ENCODE peak calls at places on chromosomes 5 and 9, in eight cellular contexts. One of them, this sample, is unnamed.

GRCh38 chr5:89005990-89006389 is 123.0 kb upstream of the MEF2C start:
- DNase-seq in mammary epithelial cell: no peak
- DNase-seq in prostate gland: no peak
- DNase-seq in lung: no peak
- DNase-seq in HFF-Myc: no peak
- DNase-seq in CD14-positive monocyte: no peak
- DNase-seq in tibial nerve: no peak
- DNase-seq in body of pancreas: no peak
- DNase-seq in this sample: no peak

GRCh38 chr5:94618493-94619328 is at the start of the genes KIAA0825 and SLF1:
- DNase-seq in tibial nerve: peak; percentile 78
- DNase-seq in lung: peak; percentile 90
- DNase-seq in mammary epithelial cell: peak; percentile 90
- DNase-seq in HFF-Myc: peak; percentile 59
- DNase-seq in body of pancreas: peak; percentile 85
- DNase-seq in CD14-positive monocyte: peak; percentile 64
- DNase-seq in prostate gland: peak; percentile 89
- DNase-seq in this sample: peak; percentile 76

GRCh38 chr5:15833365-15833764 is 333.4 kb downstream of the FBXL7 start:
- DNase-seq in mammary epithelial cell: no peak
- DNase-seq in lung: no peak
- DNase-seq in body of pancreas: no peak
- DNase-seq in tibial nerve: no peak
- DNase-seq in prostate gland: no peak
- DNase-seq in HFF-Myc: no peak
- DNase-seq in CD14-positive monocyte: no peak
- DNase-seq in this sample: no peak

GRCh38 chr9:134342746-134343115 is 16.5 kb downstream of the RXRA start:
- DNase-seq in CD14-positive monocyte: no peak
- DNase-seq in lung: no peak
- DNase-seq in HFF-Myc: no peak
- DNase-seq in body of pancreas: no peak
- DNase-seq in mammary epithelial cell: no peak
- DNase-seq in prostate gland: no peak
- DNase-seq in tibial nerve: no peak
- DNase-seq in this sample: no peak

GRCh38 chr5:72785796-72786195 is 30.7 kb upstream of the TNPO1 start:
- DNase-seq in mammary epithelial cell: no peak
- DNase-seq in CD14-positive monocyte: no peak
- DNase-seq in body of pancreas: no peak
- DNase-seq in lung: no peak
- DNase-seq in tibial nerve: no peak
- DNase-seq in HFF-Myc: no peak
- DNase-seq in prostate gland: no peak
- DNase-seq in this sample: no peak

GRCh38 chr9:69971643-69972449 is 71.8 kb upstream of the MAMDC2 start:
- DNase-seq in lung: peak; percentile 62
- DNase-seq in HFF-Myc: peak; percentile 50
- DNase-seq in tibial nerve: peak; percentile 88
- DNase-seq in mammary epithelial cell: peak; percentile 46
- DNase-seq in prostate gland: peak; percentile 58
- DNase-seq in body of pancreas: peak; percentile 73
- DNase-seq in CD14-positive monocyte: peak; percentile 46
- DNase-seq in this sample: peak; percentile 30

GRCh38 chr9:127903557-127904475 is 4.4 kb upstream of the ST6GALNAC6 start:
- DNase-seq in lung: peak; percentile 78
- DNase-seq in CD14-positive monocyte: no peak
- DNase-seq in body of pancreas: peak; percentile 54
- DNase-seq in HFF-Myc: no peak
- DNase-seq in tibial nerve: peak; percentile 82
- DNase-seq in mammary epithelial cell: no peak
- DNase-seq in prostate gland: no peak
- DNase-seq in this sample: peak; percentile 54

GRCh38 chr5:43547532-43547931 is 9.3 kb downstream of the PAIP1 start:
- DNase-seq in HFF-Myc: no peak
- DNase-seq in prostate gland: no peak
- DNase-seq in mammary epithelial cell: no peak
- DNase-seq in lung: no peak
- DNase-seq in tibial nerve: no peak
- DNase-seq in CD14-positive monocyte: no peak
- DNase-seq in body of pancreas: no peak
- DNase-seq in this sample: no peak

DNA sequence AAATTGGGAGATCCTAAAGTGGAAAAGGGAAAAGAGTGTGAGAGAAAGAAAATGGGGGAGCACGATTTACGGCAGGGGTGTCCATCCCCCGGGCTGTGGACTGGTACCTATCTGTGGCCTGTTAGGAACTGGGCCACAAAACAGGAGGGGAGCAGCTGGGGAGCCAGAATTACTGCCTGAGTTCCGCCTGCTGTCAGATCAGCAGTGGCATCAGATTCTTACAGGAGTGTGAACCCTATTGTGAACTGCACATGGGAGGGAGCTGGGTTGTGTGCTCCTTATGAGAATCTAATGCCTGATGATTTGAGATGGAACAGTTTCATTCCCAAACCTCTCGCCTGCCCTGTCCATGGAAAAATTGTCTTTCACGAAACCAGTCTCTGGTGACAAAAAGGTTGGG is 108.3 kb upstream of the ADAMTSL1 start:
- DNase-seq in body of pancreas: no peak
- DNase-seq in lung: no peak
- DNase-seq in mammary epithelial cell: no peak
- DNase-seq in prostate gland: no peak
- DNase-seq in tibial nerve: no peak
- DNase-seq in CD14-positive monocyte: no peak
- DNase-seq in HFF-Myc: no peak
- DNase-seq in this sample: no peak
- TF ChIP-seq CTCF in body of pancreas: no peak
- TF ChIP-seq CTCF in lung: no peak
- TF ChIP-seq CTCF in mammary epithelial cell: no peak
- TF ChIP-seq CTCF in prostate gland: no peak
- TF ChIP-seq CTCF in tibial nerve: no peak
- TF ChIP-seq CTCF in CD14-positive monocyte: no peak
- TF ChIP-seq CTCF in HFF-Myc: no peak
- TF ChIP-seq CTCF in this sample: no peak

DNA sequence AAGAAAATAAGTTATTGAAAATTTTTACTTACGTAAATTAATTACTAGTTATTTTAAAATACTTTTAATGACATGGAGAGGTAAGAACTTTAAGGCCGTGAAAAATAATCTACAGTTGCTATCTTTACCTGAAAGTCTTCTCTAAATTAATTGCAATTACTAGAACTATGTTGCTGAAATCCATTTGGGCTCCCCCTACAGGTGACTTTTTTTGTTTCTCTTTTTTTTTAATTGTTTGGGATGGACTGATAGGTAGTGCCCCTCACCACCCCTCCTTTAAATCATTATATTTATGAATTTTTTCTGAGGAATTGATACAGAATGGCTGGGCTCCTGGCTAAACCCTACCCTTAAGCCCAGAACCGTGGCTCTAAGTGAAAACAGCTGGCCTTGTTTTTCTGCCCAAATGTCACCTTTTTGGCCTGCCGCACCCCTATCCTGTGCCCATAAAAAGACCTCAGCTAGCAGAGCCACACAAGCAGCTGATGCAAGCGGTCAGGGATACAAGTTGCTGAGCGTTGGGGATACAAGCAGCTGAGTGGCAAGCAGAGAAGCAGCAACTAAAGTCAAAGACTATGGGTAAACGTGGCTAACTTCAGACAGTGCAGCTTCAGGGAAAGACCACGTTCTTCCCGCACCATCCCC is 315.2 kb upstream of the ACO1 start:
- DNase-seq in body of pancreas: no peak
- DNase-seq in lung: no peak
- DNase-seq in CD14-positive monocyte: no peak
- DNase-seq in HFF-Myc: no peak
- DNase-seq in mammary epithelial cell: no peak
- DNase-seq in prostate gland: no peak
- DNase-seq in tibial nerve: no peak
- DNase-seq in this sample: no peak
- TF ChIP-seq CTCF in body of pancreas: no peak
- TF ChIP-seq CTCF in lung: no peak
- TF ChIP-seq CTCF in CD14-positive monocyte: no peak
- TF ChIP-seq CTCF in HFF-Myc: no peak
- TF ChIP-seq CTCF in mammary epithelial cell: peak; percentile 30
- TF ChIP-seq CTCF in prostate gland: no peak
- TF ChIP-seq CTCF in tibial nerve: no peak
- TF ChIP-seq CTCF in this sample: no peak

GRCh38 chr9:91422832-91423711 is 560 bp downstream of the NFIL3 start:
- DNase-seq in lung: peak; percentile 63
- DNase-seq in CD14-positive monocyte: no peak
- DNase-seq in prostate gland: peak; percentile 79
- DNase-seq in mammary epithelial cell: peak; percentile 66
- DNase-seq in tibial nerve: peak; percentile 91
- DNase-seq in HFF-Myc: no peak
- DNase-seq in body of pancreas: peak; percentile 77
- DNase-seq in this sample: peak; percentile 59
- TF ChIP-seq CTCF in lung: no peak
- TF ChIP-seq CTCF in CD14-positive monocyte: no peak
- TF ChIP-seq CTCF in prostate gland: no peak
- TF ChIP-seq CTCF in mammary epithelial cell: peak; percentile 45
- TF ChIP-seq CTCF in tibial nerve: peak; percentile 15
- TF ChIP-seq CTCF in HFF-Myc: peak; percentile 6
- TF ChIP-seq CTCF in body of pancreas: peak; percentile 43
- TF ChIP-seq CTCF in this sample: no peak

DNA sequence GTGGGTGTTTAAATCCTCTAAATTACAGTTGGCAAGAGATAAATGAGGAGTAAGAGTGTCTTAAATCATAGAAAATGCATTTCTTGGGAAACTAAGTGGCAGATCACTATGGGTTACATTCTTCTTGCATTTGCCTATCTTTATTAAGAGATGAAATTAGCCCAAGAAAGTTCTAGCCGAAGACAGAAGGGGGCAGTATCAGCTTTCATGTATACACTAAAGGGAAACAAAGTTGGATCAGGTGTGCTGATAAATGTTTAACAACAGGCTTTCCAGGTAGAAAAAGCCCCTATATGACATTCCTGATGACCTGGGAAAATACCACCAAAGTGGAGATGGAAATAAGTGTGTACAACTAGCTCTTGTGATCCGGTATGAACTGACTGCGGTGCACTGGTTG is 81.9 kb upstream of the TLR4 start:
- DNase-seq in CD14-positive monocyte: no peak
- DNase-seq in HFF-Myc: no peak
- DNase-seq in tibial nerve: no peak
- DNase-seq in lung: no peak
- DNase-seq in mammary epithelial cell: no peak
- DNase-seq in prostate gland: no peak
- DNase-seq in body of pancreas: no peak
- DNase-seq in this sample: no peak
- TF ChIP-seq CTCF in CD14-positive monocyte: no peak
- TF ChIP-seq CTCF in HFF-Myc: no peak
- TF ChIP-seq CTCF in tibial nerve: no peak
- TF ChIP-seq CTCF in lung: no peak
- TF ChIP-seq CTCF in mammary epithelial cell: peak; percentile 26
- TF ChIP-seq CTCF in prostate gland: no peak
- TF ChIP-seq CTCF in body of pancreas: no peak
- TF ChIP-seq CTCF in this sample: no peak

DNA sequence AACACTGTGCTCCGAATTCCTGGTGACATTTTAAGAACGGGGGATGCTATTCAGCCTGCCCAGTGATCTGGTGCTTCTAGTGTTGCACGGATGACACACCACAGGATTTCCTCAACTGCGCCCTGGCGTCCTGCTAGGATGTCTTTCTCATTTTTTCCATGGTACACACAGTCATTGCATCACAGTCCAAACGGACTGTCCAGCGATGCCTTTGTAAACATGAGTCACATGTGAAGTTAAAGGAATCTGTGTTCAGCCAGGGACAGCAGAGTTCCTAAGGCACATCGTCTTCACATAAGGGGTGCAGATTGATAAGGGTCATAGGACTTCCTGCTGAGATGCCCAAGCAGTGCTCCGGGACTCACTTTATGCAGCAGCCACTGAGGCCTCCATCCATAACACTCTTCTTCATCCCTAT is 9.3 kb upstream of the PTPN3 start:
- DNase-seq in tibial nerve: peak; percentile 13
- DNase-seq in mammary epithelial cell: no peak
- DNase-seq in lung: no peak
- DNase-seq in prostate gland: no peak
- DNase-seq in body of pancreas: peak; percentile 29
- DNase-seq in CD14-positive monocyte: no peak
- DNase-seq in HFF-Myc: no peak
- DNase-seq in this sample: no peak
- TF ChIP-seq CTCF in tibial nerve: no peak
- TF ChIP-seq CTCF in mammary epithelial cell: no peak
- TF ChIP-seq CTCF in lung: no peak
- TF ChIP-seq CTCF in prostate gland: no peak
- TF ChIP-seq CTCF in body of pancreas: no peak
- TF ChIP-seq CTCF in CD14-positive monocyte: no peak
- TF ChIP-seq CTCF in HFF-Myc: no peak
- TF ChIP-seq CTCF in this sample: no peak

GRCh38 chr9:893115-893514 is 51.6 kb downstream of the DMRT1 start:
- DNase-seq in lung: no peak
- DNase-seq in tibial nerve: no peak
- DNase-seq in body of pancreas: no peak
- DNase-seq in mammary epithelial cell: no peak
- DNase-seq in CD14-positive monocyte: no peak
- DNase-seq in prostate gland: no peak
- DNase-seq in HFF-Myc: no peak
- DNase-seq in this sample: no peak
- TF ChIP-seq CTCF in lung: no peak
- TF ChIP-seq CTCF in tibial nerve: no peak
- TF ChIP-seq CTCF in body of pancreas: no peak
- TF ChIP-seq CTCF in mammary epithelial cell: no peak
- TF ChIP-seq CTCF in CD14-positive monocyte: no peak
- TF ChIP-seq CTCF in prostate gland: no peak
- TF ChIP-seq CTCF in HFF-Myc: no peak
- TF ChIP-seq CTCF in this sample: no peak

GRCh38 chr9:137436761-137437600 is 4.2 kb downstream of the ENTPD8 start:
- DNase-seq in body of pancreas: peak; percentile 57
- DNase-seq in HFF-Myc: no peak
- DNase-seq in tibial nerve: no peak
- DNase-seq in lung: no peak
- DNase-seq in prostate gland: no peak
- DNase-seq in mammary epithelial cell: no peak
- DNase-seq in CD14-positive monocyte: peak; percentile 38
- DNase-seq in this sample: no peak

GRCh38 chr9:137435980-137436760 is 5.0 kb downstream of the ENTPD8 start:
- DNase-seq in HFF-Myc: no peak
- DNase-seq in lung: peak; percentile 73
- DNase-seq in mammary epithelial cell: peak; percentile 80
- DNase-seq in body of pancreas: peak; percentile 99
- DNase-seq in prostate gland: peak; percentile 74
- DNase-seq in CD14-positive monocyte: peak; percentile 47
- DNase-seq in tibial nerve: no peak
- DNase-seq in this sample: no peak

GRCh38 chr9:137438591-137439157 is 2.5 kb downstream of the ENTPD8 start:
- DNase-seq in HFF-Myc: no peak
- DNase-seq in prostate gland: no peak
- DNase-seq in tibial nerve: no peak
- DNase-seq in body of pancreas: no peak
- DNase-seq in lung: no peak
- DNase-seq in mammary epithelial cell: no peak
- DNase-seq in CD14-positive monocyte: peak; percentile 39
- DNase-seq in this sample: no peak

GRCh38 chr9:137439158-137439714 is 1.9 kb downstream of the ENTPD8 start:
- DNase-seq in body of pancreas: peak; percentile 47
- DNase-seq in tibial nerve: no peak
- DNase-seq in mammary epithelial cell: no peak
- DNase-seq in HFF-Myc: no peak
- DNase-seq in prostate gland: no peak
- DNase-seq in CD14-positive monocyte: peak; percentile 41
- DNase-seq in lung: no peak
- DNase-seq in this sample: no peak

GRCh38 chr9:137437691-137438590 is 3.2 kb downstream of the ENTPD8 start:
- DNase-seq in tibial nerve: no peak
- DNase-seq in mammary epithelial cell: no peak
- DNase-seq in lung: no peak
- DNase-seq in prostate gland: no peak
- DNase-seq in CD14-positive monocyte: peak; percentile 38
- DNase-seq in HFF-Myc: no peak
- DNase-seq in body of pancreas: peak; percentile 17
- DNase-seq in this sample: no peak
- TF ChIP-seq CTCF in tibial nerve: no peak
- TF ChIP-seq CTCF in mammary epithelial cell: no peak
- TF ChIP-seq CTCF in lung: no peak
- TF ChIP-seq CTCF in prostate gland: no peak
- TF ChIP-seq CTCF in CD14-positive monocyte: no peak
- TF ChIP-seq CTCF in HFF-Myc: no peak
- TF ChIP-seq CTCF in body of pancreas: no peak
- TF ChIP-seq CTCF in this sample: no peak